ENCODE peak calls at places on chromosomes 2 and 18, in nine cellular contexts. One of them, this sample, is unnamed.

GRCh38 chr2:224412064-224412921 is 10.4 kb upstream of the FAM124B start:
- DNase-seq in body of pancreas: peak
- DNase-seq in dorsolateral prefrontal cortex: no peak
- DNase-seq in PC-9: no peak
- DNase-seq in esophagus squamous epithelium: no peak
- DNase-seq in heart right ventricle: no peak
- DNase-seq in HCT116: no peak
- DNase-seq in GM10248: no peak
- DNase-seq in HFFc6: peak
- DNase-seq in this sample: no peak

GRCh38 chr2:176281267-176281666 is 12.0 kb downstream of the MTX2 start:
- DNase-seq in heart right ventricle: no peak
- DNase-seq in PC-9: no peak
- DNase-seq in HCT116: no peak
- DNase-seq in body of pancreas: no peak
- DNase-seq in HFFc6: peak
- DNase-seq in GM10248: no peak
- DNase-seq in dorsolateral prefrontal cortex: no peak
- DNase-seq in esophagus squamous epithelium: no peak
- DNase-seq in this sample: no peak

GRCh38 chr2:182444806-182445205 is 18.0 kb upstream of the PDE1A start:
- DNase-seq in body of pancreas: no peak
- DNase-seq in heart right ventricle: no peak
- DNase-seq in HCT116: no peak
- DNase-seq in PC-9: no peak
- DNase-seq in GM10248: no peak
- DNase-seq in HFFc6: peak
- DNase-seq in esophagus squamous epithelium: no peak
- DNase-seq in dorsolateral prefrontal cortex: no peak
- DNase-seq in this sample: no peak

GRCh38 chr2:133054297-133054696 is 384.3 kb upstream of the LYPD1 start:
- DNase-seq in GM10248: no peak
- DNase-seq in dorsolateral prefrontal cortex: no peak
- DNase-seq in HCT116: no peak
- DNase-seq in esophagus squamous epithelium: no peak
- DNase-seq in heart right ventricle: no peak
- DNase-seq in PC-9: no peak
- DNase-seq in body of pancreas: no peak
- DNase-seq in HFFc6: no peak
- DNase-seq in this sample: no peak

GRCh38 chr18:41809652-41810051 is 145.4 kb upstream of the PIK3C3 start:
- DNase-seq in HCT116: no peak
- DNase-seq in PC-9: no peak
- DNase-seq in HFFc6: no peak
- DNase-seq in dorsolateral prefrontal cortex: no peak
- DNase-seq in body of pancreas: no peak
- DNase-seq in GM10248: no peak
- DNase-seq in heart right ventricle: no peak
- DNase-seq in esophagus squamous epithelium: no peak
- DNase-seq in this sample: no peak

GRCh38 chr2:230886207-230886606 is 21.5 kb downstream of the ITM2C start:
- DNase-seq in PC-9: no peak
- DNase-seq in dorsolateral prefrontal cortex: no peak
- DNase-seq in GM10248: no peak
- DNase-seq in HCT116: no peak
- DNase-seq in heart right ventricle: no peak
- DNase-seq in HFFc6: no peak
- DNase-seq in body of pancreas: no peak
- DNase-seq in esophagus squamous epithelium: no peak
- DNase-seq in this sample: no peak

GRCh38 chr2:223418800-223419199 is 183.4 kb downstream of the SCG2 start:
- DNase-seq in heart right ventricle: no peak
- DNase-seq in HFFc6: no peak
- DNase-seq in dorsolateral prefrontal cortex: no peak
- DNase-seq in PC-9: no peak
- DNase-seq in esophagus squamous epithelium: no peak
- DNase-seq in GM10248: no peak
- DNase-seq in HCT116: no peak
- DNase-seq in body of pancreas: no peak
- DNase-seq in this sample: no peak

GRCh38 chr2:171254666-171255065 is 94.0 kb upstream of the TLK1 start:
- DNase-seq in PC-9: no peak
- DNase-seq in body of pancreas: no peak
- DNase-seq in HFFc6: no peak
- DNase-seq in GM10248: no peak
- DNase-seq in heart right ventricle: no peak
- DNase-seq in HCT116: no peak
- DNase-seq in dorsolateral prefrontal cortex: no peak
- DNase-seq in esophagus squamous epithelium: no peak
- DNase-seq in this sample: no peak

GRCh38 chr18:14144628-14144895 is 12.3 kb upstream of the ZNF519 start:
- DNase-seq in heart right ventricle: no peak
- DNase-seq in esophagus squamous epithelium: no peak
- DNase-seq in HFFc6: no peak
- DNase-seq in body of pancreas: no peak
- DNase-seq in HCT116: no peak
- DNase-seq in dorsolateral prefrontal cortex: no peak
- DNase-seq in GM10248: no peak
- DNase-seq in PC-9: no peak
- DNase-seq in this sample: no peak

GRCh38 chr2:186570587-186570986 is 19.3 kb upstream of the ITGAV start:
- DNase-seq in heart right ventricle: no peak
- DNase-seq in esophagus squamous epithelium: no peak
- DNase-seq in body of pancreas: no peak
- DNase-seq in HCT116: no peak
- DNase-seq in GM10248: no peak
- DNase-seq in PC-9: peak
- DNase-seq in dorsolateral prefrontal cortex: no peak
- DNase-seq in HFFc6: peak
- DNase-seq in this sample: no peak

GRCh38 chr2:10787176-10787968 is 25.2 kb downstream of the PDIA6 start:
- DNase-seq in PC-9: no peak
- DNase-seq in heart right ventricle: no peak
- DNase-seq in HFFc6: no peak
- DNase-seq in GM10248: peak
- DNase-seq in dorsolateral prefrontal cortex: no peak
- DNase-seq in esophagus squamous epithelium: no peak
- DNase-seq in body of pancreas: peak
- DNase-seq in HCT116: no peak
- DNase-seq in this sample: peak
- TF ChIP-seq CTCF in PC-9: peak
- TF ChIP-seq CTCF in heart right ventricle: peak
- TF ChIP-seq CTCF in HFFc6: peak
- TF ChIP-seq CTCF in GM10248: peak
- TF ChIP-seq CTCF in dorsolateral prefrontal cortex: no peak
- TF ChIP-seq CTCF in esophagus squamous epithelium: no peak
- TF ChIP-seq CTCF in body of pancreas: peak
- TF ChIP-seq CTCF in HCT116: peak
- TF ChIP-seq CTCF in this sample: peak

DNA sequence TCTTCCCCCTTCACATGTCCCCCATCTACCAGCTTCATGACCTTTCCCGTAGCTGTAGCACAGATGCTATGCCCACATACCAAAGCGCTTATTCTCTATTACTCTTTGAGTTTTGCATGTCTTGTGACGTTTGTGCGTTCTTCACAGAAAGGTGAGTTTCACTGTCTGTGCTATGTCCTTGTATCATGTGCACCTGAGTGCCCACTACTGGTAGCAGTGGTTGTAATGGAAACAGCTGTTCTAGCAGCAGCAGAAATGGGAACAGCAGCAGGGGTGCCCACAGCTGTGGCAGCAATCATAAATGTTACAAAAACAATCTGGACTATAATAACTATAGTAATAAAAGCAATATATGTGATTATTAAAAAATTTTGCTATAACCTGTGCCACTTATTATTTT is 127.1 kb downstream of the STK39 start:
- DNase-seq in GM10248: no peak
- DNase-seq in heart right ventricle: no peak
- DNase-seq in esophagus squamous epithelium: no peak
- DNase-seq in PC-9: no peak
- DNase-seq in HCT116: no peak
- DNase-seq in body of pancreas: no peak
- DNase-seq in dorsolateral prefrontal cortex: no peak
- DNase-seq in HFFc6: no peak
- DNase-seq in this sample: no peak
- TF ChIP-seq CTCF in GM10248: no peak
- TF ChIP-seq CTCF in heart right ventricle: no peak
- TF ChIP-seq CTCF in esophagus squamous epithelium: no peak
- TF ChIP-seq CTCF in PC-9: no peak
- TF ChIP-seq CTCF in HCT116: no peak
- TF ChIP-seq CTCF in body of pancreas: no peak
- TF ChIP-seq CTCF in dorsolateral prefrontal cortex: no peak
- TF ChIP-seq CTCF in HFFc6: no peak
- TF ChIP-seq CTCF in this sample: no peak

DNA sequence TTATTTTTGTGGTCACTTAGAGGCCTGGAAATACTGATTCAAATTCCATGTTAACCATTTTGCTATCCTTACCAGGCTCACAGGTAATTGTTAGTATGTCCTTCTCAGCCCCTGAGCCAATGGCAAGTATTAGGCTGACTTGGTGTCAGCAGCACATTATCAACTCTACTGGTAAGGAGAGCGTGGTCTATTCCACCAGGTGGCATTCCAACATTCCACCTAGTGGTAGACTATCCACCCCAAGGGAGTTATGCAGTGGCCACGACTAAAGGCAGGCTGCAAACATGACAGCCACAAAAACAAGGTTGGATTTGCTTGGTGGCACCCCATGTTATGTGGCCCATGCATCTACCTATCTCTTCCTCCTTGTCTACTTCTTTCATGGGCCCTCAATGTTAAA is 31.8 kb upstream of the GCC2 start:
- DNase-seq in body of pancreas: peak
- DNase-seq in PC-9: no peak
- DNase-seq in heart right ventricle: no peak
- DNase-seq in GM10248: no peak
- DNase-seq in dorsolateral prefrontal cortex: no peak
- DNase-seq in esophagus squamous epithelium: no peak
- DNase-seq in HFFc6: no peak
- DNase-seq in HCT116: peak
- DNase-seq in this sample: peak
- TF ChIP-seq CTCF in body of pancreas: peak
- TF ChIP-seq CTCF in PC-9: no peak
- TF ChIP-seq CTCF in heart right ventricle: peak
- TF ChIP-seq CTCF in GM10248: no peak
- TF ChIP-seq CTCF in dorsolateral prefrontal cortex: no peak
- TF ChIP-seq CTCF in esophagus squamous epithelium: no peak
- TF ChIP-seq CTCF in HFFc6: peak
- TF ChIP-seq CTCF in HCT116: peak
- TF ChIP-seq CTCF in this sample: no peak

DNA sequence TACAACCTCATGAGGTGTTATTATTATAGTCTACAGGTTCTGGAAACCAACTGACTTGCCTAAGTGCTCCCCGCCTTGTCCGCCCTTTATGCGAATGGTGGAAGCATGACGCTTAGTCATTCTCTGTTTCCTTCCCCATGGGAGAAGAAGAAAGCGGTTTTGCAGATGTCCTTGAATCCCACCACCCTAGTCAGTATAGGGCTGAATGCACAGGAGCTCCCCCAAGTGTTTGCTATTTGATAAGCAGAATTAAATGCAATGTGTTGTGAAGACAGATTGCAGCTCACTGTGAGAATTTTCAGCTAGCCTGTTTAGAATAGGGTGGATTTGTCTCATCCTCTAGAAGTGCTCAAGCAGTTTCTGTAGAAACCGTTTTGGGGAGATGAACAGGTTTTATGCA is 652.0 kb downstream of the DCC start:
- DNase-seq in heart right ventricle: no peak
- DNase-seq in PC-9: no peak
- DNase-seq in HCT116: no peak
- DNase-seq in dorsolateral prefrontal cortex: no peak
- DNase-seq in body of pancreas: no peak
- DNase-seq in esophagus squamous epithelium: no peak
- DNase-seq in HFFc6: no peak
- DNase-seq in GM10248: no peak
- DNase-seq in this sample: no peak
- TF ChIP-seq CTCF in heart right ventricle: peak
- TF ChIP-seq CTCF in PC-9: no peak
- TF ChIP-seq CTCF in HCT116: no peak
- TF ChIP-seq CTCF in dorsolateral prefrontal cortex: no peak
- TF ChIP-seq CTCF in body of pancreas: no peak
- TF ChIP-seq CTCF in esophagus squamous epithelium: no peak
- TF ChIP-seq CTCF in HFFc6: no peak
- TF ChIP-seq CTCF in GM10248: peak
- TF ChIP-seq CTCF in this sample: no peak

GRCh38 chr2:102185347-102185746 is 1.5 kb upstream of the IL1RL2 start:
- DNase-seq in body of pancreas: no peak
- DNase-seq in esophagus squamous epithelium: no peak
- DNase-seq in PC-9: no peak
- DNase-seq in HFFc6: peak
- DNase-seq in dorsolateral prefrontal cortex: no peak
- DNase-seq in GM10248: no peak
- DNase-seq in HCT116: no peak
- DNase-seq in heart right ventricle: no peak
- DNase-seq in this sample: peak

GRCh38 chr2:102184018-102184417 is 2.8 kb upstream of the IL1RL2 start:
- DNase-seq in body of pancreas: no peak
- DNase-seq in GM10248: no peak
- DNase-seq in esophagus squamous epithelium: no peak
- DNase-seq in HCT116: no peak
- DNase-seq in dorsolateral prefrontal cortex: no peak
- DNase-seq in PC-9: no peak
- DNase-seq in heart right ventricle: no peak
- DNase-seq in HFFc6: no peak
- DNase-seq in this sample: no peak

GRCh38 chr2:102190425-102191107 is 3.7 kb downstream of the IL1RL2 start:
- DNase-seq in dorsolateral prefrontal cortex: no peak
- DNase-seq in HFFc6: no peak
- DNase-seq in PC-9: no peak
- DNase-seq in esophagus squamous epithelium: no peak
- DNase-seq in GM10248: no peak
- DNase-seq in heart right ventricle: no peak
- DNase-seq in HCT116: no peak
- DNase-seq in body of pancreas: peak
- DNase-seq in this sample: no peak

GRCh38 chr2:102186676-102187190 is at the start of gene IL1RL2:
- DNase-seq in dorsolateral prefrontal cortex: peak
- DNase-seq in heart right ventricle: peak
- DNase-seq in HFFc6: no peak
- DNase-seq in HCT116: no peak
- DNase-seq in PC-9: no peak
- DNase-seq in esophagus squamous epithelium: no peak
- DNase-seq in body of pancreas: no peak
- DNase-seq in GM10248: no peak
- DNase-seq in this sample: no peak

GRCh38 chr2:102187191-102188150 is 648 bp downstream of the IL1RL2 start:
- DNase-seq in HCT116: no peak
- DNase-seq in HFFc6: no peak
- DNase-seq in dorsolateral prefrontal cortex: peak
- DNase-seq in heart right ventricle: peak
- DNase-seq in PC-9: peak
- DNase-seq in GM10248: peak
- DNase-seq in esophagus squamous epithelium: no peak
- DNase-seq in body of pancreas: peak
- DNase-seq in this sample: peak
- TF ChIP-seq CTCF in HCT116: no peak
- TF ChIP-seq CTCF in HFFc6: no peak
- TF ChIP-seq CTCF in dorsolateral prefrontal cortex: no peak
- TF ChIP-seq CTCF in heart right ventricle: peak
- TF ChIP-seq CTCF in PC-9: no peak
- TF ChIP-seq CTCF in GM10248: no peak
- TF ChIP-seq CTCF in esophagus squamous epithelium: no peak
- TF ChIP-seq CTCF in body of pancreas: peak
- TF ChIP-seq CTCF in this sample: no peak

This sample was measured in activated CD8-positive, alpha-beta T cell treated with anti-CD3 and anti-CD28 coated beads for 36 hours.